ENCODE peak calls at places on chromosomes 16 and 17, in seven cellular contexts. One of them, this sample, is unnamed.

GRCh38 chr16:19710191-19710908 is 7.7 kb downstream of the KNOP1 start:
- DNase-seq in IMR-90: no peak
- DNase-seq in H9: peak
- DNase-seq in H1: no peak
- DNase-seq in neuronal stem cell: no peak
- DNase-seq in mesendoderm: peak
- DNase-seq in mesenchymal stem cell: no peak
- DNase-seq in this sample: no peak

GRCh38 chr17:76593338-76593737 is 7.7 kb upstream of the ST6GALNAC2 start:
- DNase-seq in IMR-90: peak
- DNase-seq in H9: no peak
- DNase-seq in H1: no peak
- DNase-seq in neuronal stem cell: no peak
- DNase-seq in mesendoderm: peak
- DNase-seq in mesenchymal stem cell: no peak
- DNase-seq in this sample: no peak

GRCh38 chr16:26569793-26570192 is 496.9 kb upstream of the C16orf82 start:
- DNase-seq in IMR-90: no peak
- DNase-seq in H9: peak
- DNase-seq in H1: no peak
- DNase-seq in neuronal stem cell: peak
- DNase-seq in mesendoderm: peak
- DNase-seq in mesenchymal stem cell: no peak
- DNase-seq in this sample: peak

GRCh38 chr16:22098538-22099255 is 6.4 kb downstream of the VWA3A start:
- DNase-seq in IMR-90: peak
- DNase-seq in H9: no peak
- DNase-seq in H1: no peak
- DNase-seq in neuronal stem cell: peak
- DNase-seq in mesendoderm: peak
- DNase-seq in mesenchymal stem cell: peak
- DNase-seq in this sample: peak

GRCh38 chr16:24685539-24686432 is 43.7 kb upstream of the TNRC6A start:
- DNase-seq in IMR-90: peak
- DNase-seq in H9: peak
- DNase-seq in H1: no peak
- DNase-seq in neuronal stem cell: peak
- DNase-seq in mesendoderm: peak
- DNase-seq in mesenchymal stem cell: peak
- DNase-seq in this sample: peak

GRCh38 chr17:57186231-57187019 is 69.9 kb upstream of the MSI2 start:
- DNase-seq in IMR-90: no peak
- DNase-seq in H9: no peak
- DNase-seq in H1: no peak
- DNase-seq in neuronal stem cell: no peak
- DNase-seq in mesendoderm: no peak
- DNase-seq in mesenchymal stem cell: no peak
- DNase-seq in this sample: no peak

GRCh38 chr17:44919885-44920564 is 4.7 kb upstream of the GFAP start:
- DNase-seq in IMR-90: peak
- DNase-seq in H9: peak
- DNase-seq in H1: peak
- DNase-seq in neuronal stem cell: peak
- DNase-seq in mesendoderm: peak
- DNase-seq in mesenchymal stem cell: peak
- DNase-seq in this sample: peak

GRCh38 chr16:57976331-57976796 is 5.4 kb upstream of the CNGB1 start:
- DNase-seq in IMR-90: no peak
- DNase-seq in H9: no peak
- DNase-seq in H1: no peak
- DNase-seq in neuronal stem cell: peak
- DNase-seq in mesendoderm: no peak
- DNase-seq in mesenchymal stem cell: no peak
- DNase-seq in this sample: no peak

GRCh38 chr17:64458756-64459155 is 9.8 kb downstream of the MILR1 start:
- DNase-seq in IMR-90: no peak
- DNase-seq in H9: no peak
- DNase-seq in H1: no peak
- DNase-seq in neuronal stem cell: no peak
- DNase-seq in mesendoderm: no peak
- DNase-seq in mesenchymal stem cell: no peak
- DNase-seq in this sample: no peak

GRCh38 chr17:49910094-49910857 is 58.7 kb upstream of the DLX4 start:
- DNase-seq in IMR-90: no peak
- DNase-seq in H9: peak
- DNase-seq in H1: no peak
- DNase-seq in neuronal stem cell: no peak
- DNase-seq in mesendoderm: peak
- DNase-seq in mesenchymal stem cell: peak
- DNase-seq in this sample: no peak

GRCh38 chr16:57616871-57617270 is 11.6 kb upstream of the ADGRG1 start:
- DNase-seq in IMR-90: no peak
- DNase-seq in H9: peak
- DNase-seq in H1: no peak
- DNase-seq in neuronal stem cell: no peak
- DNase-seq in mesendoderm: no peak
- DNase-seq in mesenchymal stem cell: no peak
- DNase-seq in this sample: no peak

GRCh38 chr16:56493131-56493530 is 26.7 kb downstream of the BBS2 start:
- DNase-seq in IMR-90: peak
- DNase-seq in H9: no peak
- DNase-seq in H1: no peak
- DNase-seq in neuronal stem cell: no peak
- DNase-seq in mesendoderm: peak
- DNase-seq in mesenchymal stem cell: no peak
- DNase-seq in this sample: no peak

GRCh38 chr16:62853887-62854286 is 817.6 kb upstream of the CDH8 start:
- DNase-seq in IMR-90: no peak
- DNase-seq in H9: no peak
- DNase-seq in H1: no peak
- DNase-seq in neuronal stem cell: no peak
- DNase-seq in mesendoderm: no peak
- DNase-seq in mesenchymal stem cell: no peak
- DNase-seq in this sample: no peak

GRCh38 chr16:88846088-88846487 is 10.7 kb downstream of the GALNS start:
- DNase-seq in IMR-90: peak
- DNase-seq in H9: no peak
- DNase-seq in H1: no peak
- DNase-seq in neuronal stem cell: no peak
- DNase-seq in mesendoderm: no peak
- DNase-seq in mesenchymal stem cell: no peak
- DNase-seq in this sample: no peak

GRCh38 chr16:27218756-27219155 is 15.4 kb downstream of the KDM8 start:
- DNase-seq in IMR-90: no peak
- DNase-seq in H9: no peak
- DNase-seq in H1: no peak
- DNase-seq in neuronal stem cell: no peak
- DNase-seq in mesendoderm: no peak
- DNase-seq in mesenchymal stem cell: no peak
- DNase-seq in this sample: no peak

GRCh38 chr17:73492802-73493139 is 151.5 kb downstream of the SDK2 start:
- DNase-seq in IMR-90: no peak
- DNase-seq in H9: peak
- DNase-seq in H1: no peak
- DNase-seq in neuronal stem cell: no peak
- DNase-seq in mesendoderm: peak
- DNase-seq in mesenchymal stem cell: no peak
- DNase-seq in this sample: no peak

GRCh38 chr17:902463-902862 is 77.1 kb downstream of the NXN start:
- DNase-seq in IMR-90: no peak
- DNase-seq in H9: no peak
- DNase-seq in H1: no peak
- DNase-seq in neuronal stem cell: no peak
- DNase-seq in mesendoderm: no peak
- DNase-seq in mesenchymal stem cell: no peak
- DNase-seq in this sample: no peak

GRCh38 chr16:88405325-88406060 is 22.7 kb downstream of the ZNF469 start:
- DNase-seq in IMR-90: peak
- DNase-seq in H9: no peak
- DNase-seq in H1: no peak
- DNase-seq in neuronal stem cell: no peak
- DNase-seq in mesendoderm: no peak
- DNase-seq in mesenchymal stem cell: no peak
- DNase-seq in this sample: no peak

GRCh38 chr16:12091569-12092346 is 115.2 kb downstream of the SNX29 start:
- DNase-seq in IMR-90: no peak
- DNase-seq in H9: no peak
- DNase-seq in H1: no peak
- DNase-seq in neuronal stem cell: peak
- DNase-seq in mesendoderm: no peak
- DNase-seq in mesenchymal stem cell: peak
- DNase-seq in this sample: no peak

GRCh38 chr16:23838485-23839142 is 2.8 kb downstream of the PRKCB start:
- DNase-seq in IMR-90: no peak
- DNase-seq in H9: no peak
- DNase-seq in H1: no peak
- DNase-seq in neuronal stem cell: no peak
- DNase-seq in mesendoderm: no peak
- DNase-seq in mesenchymal stem cell: no peak
- DNase-seq in this sample: no peak

GRCh38 chr17:39794249-39794970 is 56.7 kb downstream of the GRB7 start:
- DNase-seq in IMR-90: no peak
- DNase-seq in H9: no peak
- DNase-seq in H1: no peak
- DNase-seq in neuronal stem cell: no peak
- DNase-seq in mesendoderm: no peak
- DNase-seq in mesenchymal stem cell: no peak
- DNase-seq in this sample: no peak

GRCh38 chr17:41974658-41975057 is 8.1 kb downstream of the CNP start:
- DNase-seq in IMR-90: no peak
- DNase-seq in H9: no peak
- DNase-seq in H1: no peak
- DNase-seq in neuronal stem cell: no peak
- DNase-seq in mesendoderm: no peak
- DNase-seq in mesenchymal stem cell: no peak
- DNase-seq in this sample: no peak

GRCh38 chr16:67204076-67204475 is 5.1 kb downstream of the ELMO3 start:
- DNase-seq in IMR-90: no peak
- DNase-seq in H9: no peak
- DNase-seq in H1: no peak
- DNase-seq in neuronal stem cell: no peak
- DNase-seq in mesendoderm: no peak
- DNase-seq in mesenchymal stem cell: no peak
- DNase-seq in this sample: no peak

DNA sequence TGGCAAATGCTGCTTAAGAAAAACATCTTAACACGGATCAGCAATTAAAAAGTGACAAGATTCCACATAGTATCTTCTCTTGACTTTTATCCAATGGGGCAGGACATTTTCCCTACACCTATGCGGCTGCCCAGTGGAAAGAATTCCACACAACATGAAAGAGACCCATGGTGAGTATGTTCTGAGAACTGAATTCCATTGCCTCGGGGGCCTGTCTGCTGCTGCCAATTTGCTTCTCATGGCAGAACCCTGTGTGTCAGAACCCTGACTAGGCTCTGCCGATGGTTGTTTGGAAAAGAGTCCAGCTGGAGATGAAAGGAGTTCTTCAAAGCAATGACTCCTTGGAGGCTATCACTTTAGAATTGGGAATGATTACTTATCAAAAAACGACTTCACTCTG is 96.7 kb downstream of the HIC1 start:
- DNase-seq in IMR-90: peak
- DNase-seq in H9: no peak
- DNase-seq in H1: no peak
- DNase-seq in neuronal stem cell: no peak
- DNase-seq in mesendoderm: peak
- DNase-seq in mesenchymal stem cell: no peak
- DNase-seq in this sample: peak
- H3K4ac ChIP-seq in IMR-90: no peak
- H3K4ac ChIP-seq in H9: no peak
- H3K4ac ChIP-seq in H1: no peak
- H3K4ac ChIP-seq in neuronal stem cell: no peak
- H3K4ac ChIP-seq in mesendoderm: no peak
- H3K4ac ChIP-seq in mesenchymal stem cell: no peak
- H3K4ac ChIP-seq in this sample: no peak

GRCh38 chr17:2749784-2750181 is 331 bp upstream of the CCDC92B start:
- DNase-seq in IMR-90: peak
- DNase-seq in H9: peak
- DNase-seq in H1: peak
- DNase-seq in neuronal stem cell: peak
- DNase-seq in mesendoderm: peak
- DNase-seq in mesenchymal stem cell: peak
- DNase-seq in this sample: peak
- H2AK5ac ChIP-seq in IMR-90: no peak
- H2AK5ac ChIP-seq in H9: no peak
- H2AK5ac ChIP-seq in H1: no peak
- H2AK5ac ChIP-seq in neuronal stem cell: no peak
- H2AK5ac ChIP-seq in mesendoderm: no peak
- H2AK5ac ChIP-seq in mesenchymal stem cell: no peak
- H2AK5ac ChIP-seq in this sample: no peak

GRCh38 chr17:32742686-32743538 is 134.0 kb downstream of the MYO1D start:
- DNase-seq in IMR-90: no peak
- DNase-seq in H9: no peak
- DNase-seq in H1: no peak
- DNase-seq in neuronal stem cell: no peak
- DNase-seq in mesendoderm: no peak
- DNase-seq in mesenchymal stem cell: no peak
- DNase-seq in this sample: no peak
- H3K4ac ChIP-seq in IMR-90: no peak
- H3K4ac ChIP-seq in H9: no peak
- H3K4ac ChIP-seq in H1: no peak
- H3K4ac ChIP-seq in neuronal stem cell: no peak
- H3K4ac ChIP-seq in mesendoderm: no peak
- H3K4ac ChIP-seq in mesenchymal stem cell: no peak
- H3K4ac ChIP-seq in this sample: no peak

GRCh38 chr17:13484020-13484419 is 117.7 kb downstream of the HS3ST3A1 start:
- DNase-seq in IMR-90: peak
- DNase-seq in H9: no peak
- DNase-seq in H1: no peak
- DNase-seq in neuronal stem cell: no peak
- DNase-seq in mesendoderm: no peak
- DNase-seq in mesenchymal stem cell: no peak
- DNase-seq in this sample: no peak

GRCh38 chr17:13490906-13491502 is 110.7 kb downstream of the HS3ST3A1 start:
- DNase-seq in IMR-90: peak
- DNase-seq in H9: no peak
- DNase-seq in H1: no peak
- DNase-seq in neuronal stem cell: no peak
- DNase-seq in mesendoderm: peak
- DNase-seq in mesenchymal stem cell: no peak
- DNase-seq in this sample: no peak

GRCh38 chr17:13490427-13490826 is 111.3 kb downstream of the HS3ST3A1 start:
- DNase-seq in IMR-90: no peak
- DNase-seq in H9: no peak
- DNase-seq in H1: no peak
- DNase-seq in neuronal stem cell: no peak
- DNase-seq in mesendoderm: peak
- DNase-seq in mesenchymal stem cell: no peak
- DNase-seq in this sample: no peak

GRCh38 chr17:13480877-13481276 is 120.9 kb downstream of the HS3ST3A1 start:
- DNase-seq in IMR-90: no peak
- DNase-seq in H9: no peak
- DNase-seq in H1: no peak
- DNase-seq in neuronal stem cell: no peak
- DNase-seq in mesendoderm: peak
- DNase-seq in mesenchymal stem cell: no peak
- DNase-seq in this sample: no peak

GRCh38 chr17:13485327-13485726 is 116.4 kb downstream of the HS3ST3A1 start:
- DNase-seq in IMR-90: no peak
- DNase-seq in H9: no peak
- DNase-seq in H1: no peak
- DNase-seq in neuronal stem cell: no peak
- DNase-seq in mesendoderm: no peak
- DNase-seq in mesenchymal stem cell: no peak
- DNase-seq in this sample: no peak
- H2AK5ac ChIP-seq in IMR-90: peak
- H2AK5ac ChIP-seq in H9: no peak
- H2AK5ac ChIP-seq in H1: no peak
- H2AK5ac ChIP-seq in neuronal stem cell: no peak
- H2AK5ac ChIP-seq in mesendoderm: no peak
- H2AK5ac ChIP-seq in mesenchymal stem cell: no peak
- H2AK5ac ChIP-seq in this sample: no peak